ENCODE peak calls at places on chromosome 5, in six cellular contexts. One of them, this sample, is unnamed.

GRCh38 chr5:130136300-130136699 is 232.0 kb downstream of the CHSY3 start:
- DNase-seq in fibroblast of lung: peak
- DNase-seq in IMR-90: no peak
- DNase-seq in fibroblast of pulmonary artery: peak
- DNase-seq in psoas muscle: no peak
- DNase-seq in CD8-positive, alpha-beta T cell: no peak
- DNase-seq in this sample: no peak

GRCh38 chr5:169169786-169170185 is 131.2 kb downstream of the SLIT3 start:
- DNase-seq in fibroblast of lung: no peak
- DNase-seq in IMR-90: no peak
- DNase-seq in fibroblast of pulmonary artery: no peak
- DNase-seq in psoas muscle: no peak
- DNase-seq in CD8-positive, alpha-beta T cell: no peak
- DNase-seq in this sample: no peak

GRCh38 chr5:132058646-132059042 is 1.8 kb upstream of the IL3 start:
- DNase-seq in fibroblast of lung: no peak
- DNase-seq in IMR-90: no peak
- DNase-seq in fibroblast of pulmonary artery: no peak
- DNase-seq in psoas muscle: peak
- DNase-seq in CD8-positive, alpha-beta T cell: no peak
- DNase-seq in this sample: no peak

GRCh38 chr5:65808818-65809217 is 86.8 kb downstream of the NLN start:
- DNase-seq in fibroblast of lung: peak
- DNase-seq in IMR-90: peak
- DNase-seq in fibroblast of pulmonary artery: peak
- DNase-seq in psoas muscle: no peak
- DNase-seq in CD8-positive, alpha-beta T cell: no peak
- DNase-seq in this sample: no peak

GRCh38 chr5:155508673-155509072 is 495.1 kb downstream of the KIF4B start:
- DNase-seq in fibroblast of lung: no peak
- DNase-seq in IMR-90: no peak
- DNase-seq in fibroblast of pulmonary artery: no peak
- DNase-seq in psoas muscle: no peak
- DNase-seq in CD8-positive, alpha-beta T cell: no peak
- DNase-seq in this sample: no peak

GRCh38 chr5:148884339-148885020 is 58.1 kb downstream of the ADRB2 start:
- DNase-seq in fibroblast of lung: no peak
- DNase-seq in IMR-90: peak
- DNase-seq in fibroblast of pulmonary artery: no peak
- DNase-seq in psoas muscle: no peak
- DNase-seq in CD8-positive, alpha-beta T cell: no peak
- DNase-seq in this sample: no peak

GRCh38 chr5:87829214-87829551 is 416.5 kb upstream of the CCNH start:
- DNase-seq in fibroblast of lung: no peak
- DNase-seq in IMR-90: no peak
- DNase-seq in fibroblast of pulmonary artery: peak
- DNase-seq in psoas muscle: peak
- DNase-seq in CD8-positive, alpha-beta T cell: no peak
- DNase-seq in this sample: peak

GRCh38 chr5:51387854-51388320 is 4.6 kb downstream of the ISL1 start:
- DNase-seq in fibroblast of lung: no peak
- DNase-seq in IMR-90: no peak
- DNase-seq in fibroblast of pulmonary artery: no peak
- DNase-seq in psoas muscle: no peak
- DNase-seq in CD8-positive, alpha-beta T cell: no peak
- DNase-seq in this sample: peak

GRCh38 chr5:99033014-99033931 is 104.5 kb upstream of the CHD1 start:
- DNase-seq in fibroblast of lung: peak
- DNase-seq in IMR-90: peak
- DNase-seq in fibroblast of pulmonary artery: no peak
- DNase-seq in psoas muscle: no peak
- DNase-seq in CD8-positive, alpha-beta T cell: no peak
- DNase-seq in this sample: no peak

GRCh38 chr5:1511651-1512540 is 11.9 kb downstream of the LPCAT1 start:
- DNase-seq in fibroblast of lung: peak
- DNase-seq in IMR-90: peak
- DNase-seq in fibroblast of pulmonary artery: peak
- DNase-seq in psoas muscle: peak
- DNase-seq in CD8-positive, alpha-beta T cell: no peak
- DNase-seq in this sample: peak

GRCh38 chr5:180330810-180331646 is 22.1 kb downstream of the GFPT2 start:
- DNase-seq in fibroblast of lung: peak
- DNase-seq in IMR-90: peak
- DNase-seq in fibroblast of pulmonary artery: peak
- DNase-seq in psoas muscle: peak
- DNase-seq in CD8-positive, alpha-beta T cell: no peak
- DNase-seq in this sample: peak

GRCh38 chr5:168813179-168813968 is 234.2 kb upstream of the PANK3 start:
- DNase-seq in fibroblast of lung: no peak
- DNase-seq in IMR-90: no peak
- DNase-seq in fibroblast of pulmonary artery: no peak
- DNase-seq in psoas muscle: no peak
- DNase-seq in CD8-positive, alpha-beta T cell: no peak
- DNase-seq in this sample: no peak

GRCh38 chr5:109743770-109744212 is 54.1 kb downstream of the MAN2A1 start:
- DNase-seq in fibroblast of lung: peak
- DNase-seq in IMR-90: peak
- DNase-seq in fibroblast of pulmonary artery: peak
- DNase-seq in psoas muscle: no peak
- DNase-seq in CD8-positive, alpha-beta T cell: no peak
- DNase-seq in this sample: no peak

GRCh38 chr5:31496891-31497290 is 35.0 kb downstream of the DROSHA start:
- DNase-seq in fibroblast of lung: no peak
- DNase-seq in IMR-90: no peak
- DNase-seq in fibroblast of pulmonary artery: no peak
- DNase-seq in psoas muscle: no peak
- DNase-seq in CD8-positive, alpha-beta T cell: no peak
- DNase-seq in this sample: no peak

GRCh38 chr5:172407861-172408260 is 46.5 kb downstream of the SH3PXD2B start:
- DNase-seq in fibroblast of lung: peak
- DNase-seq in IMR-90: peak
- DNase-seq in fibroblast of pulmonary artery: peak
- DNase-seq in psoas muscle: no peak
- DNase-seq in CD8-positive, alpha-beta T cell: no peak
- DNase-seq in this sample: no peak

GRCh38 chr5:143217065-143217803 is 186.3 kb downstream of the NR3C1 start:
- DNase-seq in fibroblast of lung: peak
- DNase-seq in IMR-90: peak
- DNase-seq in fibroblast of pulmonary artery: peak
- DNase-seq in psoas muscle: no peak
- DNase-seq in CD8-positive, alpha-beta T cell: no peak
- DNase-seq in this sample: peak

DNA sequence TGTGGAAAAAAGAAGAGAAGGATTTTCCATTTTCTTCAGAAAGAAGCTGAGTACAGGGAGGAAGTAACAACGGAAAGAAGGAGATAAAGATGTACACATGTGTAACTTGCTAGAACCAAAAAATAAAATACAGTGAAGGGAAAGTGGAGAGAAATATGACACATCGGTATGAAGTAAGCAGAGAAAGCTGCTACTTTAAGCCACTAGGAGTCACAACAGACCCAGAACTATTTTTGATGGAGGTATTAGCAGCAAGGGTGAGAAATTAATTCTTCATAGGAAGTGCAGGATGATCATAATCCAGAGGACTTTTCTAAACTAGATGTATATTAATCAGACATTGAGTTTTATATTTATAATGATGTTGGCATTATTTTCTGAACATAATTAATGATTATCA is 88.5 kb downstream of the FAM174A start:
- DNase-seq in fibroblast of lung: peak
- DNase-seq in IMR-90: peak
- DNase-seq in fibroblast of pulmonary artery: peak
- DNase-seq in psoas muscle: no peak
- DNase-seq in CD8-positive, alpha-beta T cell: no peak
- DNase-seq in this sample: no peak
- TF ChIP-seq CTCF in fibroblast of lung: peak
- TF ChIP-seq CTCF in IMR-90: peak
- TF ChIP-seq CTCF in fibroblast of pulmonary artery: peak
- TF ChIP-seq CTCF in psoas muscle: peak
- TF ChIP-seq CTCF in CD8-positive, alpha-beta T cell: peak
- TF ChIP-seq CTCF in this sample: peak

DNA sequence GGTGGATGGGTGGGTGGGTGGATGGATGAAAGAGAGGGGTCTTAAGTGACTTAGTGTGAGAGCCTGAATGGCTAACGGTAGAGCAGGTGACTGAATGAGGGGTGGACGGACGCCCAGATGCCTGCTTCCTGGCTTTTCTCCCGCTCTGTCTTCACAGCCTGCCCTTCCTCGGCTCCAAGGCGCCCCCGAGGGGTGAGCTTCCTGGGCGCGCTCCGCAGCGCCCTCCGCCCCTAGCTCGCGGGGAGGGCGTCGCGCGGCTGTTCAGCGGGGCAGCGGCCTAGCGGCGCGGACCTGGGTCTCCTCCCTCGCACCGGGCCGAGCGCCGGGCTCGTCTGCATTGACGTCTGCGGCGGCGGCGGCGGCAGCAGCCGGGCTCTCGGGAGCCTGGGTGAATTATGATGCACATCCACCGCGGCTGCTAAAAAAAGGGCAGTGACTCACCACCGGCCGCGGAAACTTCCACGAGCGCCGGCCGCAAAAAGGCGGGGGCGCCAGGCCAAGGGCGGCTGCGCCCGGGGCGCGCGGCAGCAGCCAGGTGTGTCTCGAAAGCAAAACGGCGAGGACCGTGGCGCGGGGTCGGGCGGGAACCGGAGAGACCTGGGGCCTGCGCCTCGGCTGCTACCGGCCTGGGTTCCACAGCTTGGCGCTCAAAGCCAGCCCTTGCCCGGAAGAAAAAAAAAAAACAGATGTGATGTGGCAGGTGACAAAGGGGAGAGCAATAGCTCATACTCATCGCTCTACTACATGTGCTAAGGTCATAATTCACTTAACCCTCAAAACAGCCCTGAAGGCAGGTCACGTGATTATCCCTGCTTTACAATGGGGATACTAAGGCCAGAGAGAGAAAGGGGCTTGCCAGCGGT is 143.0 kb upstream of the ADRA1B start:
- DNase-seq in fibroblast of lung: peak
- DNase-seq in IMR-90: peak
- DNase-seq in fibroblast of pulmonary artery: peak
- DNase-seq in psoas muscle: peak
- DNase-seq in CD8-positive, alpha-beta T cell: peak
- DNase-seq in this sample: peak
- TF ChIP-seq CTCF in fibroblast of lung: no peak
- TF ChIP-seq CTCF in IMR-90: peak
- TF ChIP-seq CTCF in fibroblast of pulmonary artery: peak
- TF ChIP-seq CTCF in psoas muscle: no peak
- TF ChIP-seq CTCF in CD8-positive, alpha-beta T cell: no peak
- TF ChIP-seq CTCF in this sample: peak

GRCh38 chr5:151448038-151448985 is 909 bp downstream of the SLC36A1 start:
- DNase-seq in fibroblast of lung: peak
- DNase-seq in IMR-90: no peak
- DNase-seq in fibroblast of pulmonary artery: no peak
- DNase-seq in psoas muscle: no peak
- DNase-seq in CD8-positive, alpha-beta T cell: no peak
- DNase-seq in this sample: peak
- TF ChIP-seq CTCF in fibroblast of lung: peak
- TF ChIP-seq CTCF in IMR-90: no peak
- TF ChIP-seq CTCF in fibroblast of pulmonary artery: peak
- TF ChIP-seq CTCF in psoas muscle: no peak
- TF ChIP-seq CTCF in CD8-positive, alpha-beta T cell: no peak
- TF ChIP-seq CTCF in this sample: no peak

GRCh38 chr5:23996525-23996924 is 489.1 kb downstream of the PRDM9 start:
- DNase-seq in fibroblast of lung: no peak
- DNase-seq in IMR-90: no peak
- DNase-seq in fibroblast of pulmonary artery: no peak
- DNase-seq in psoas muscle: no peak
- DNase-seq in CD8-positive, alpha-beta T cell: no peak
- DNase-seq in this sample: no peak

GRCh38 chr5:23991406-23991805 is 484.0 kb downstream of the PRDM9 start:
- DNase-seq in fibroblast of lung: no peak
- DNase-seq in IMR-90: no peak
- DNase-seq in fibroblast of pulmonary artery: no peak
- DNase-seq in psoas muscle: no peak
- DNase-seq in CD8-positive, alpha-beta T cell: no peak
- DNase-seq in this sample: no peak

GRCh38 chr5:23994581-23995370 is 487.4 kb downstream of the PRDM9 start:
- DNase-seq in fibroblast of lung: no peak
- DNase-seq in IMR-90: no peak
- DNase-seq in fibroblast of pulmonary artery: no peak
- DNase-seq in psoas muscle: no peak
- DNase-seq in CD8-positive, alpha-beta T cell: no peak
- DNase-seq in this sample: no peak
- TF ChIP-seq CTCF in fibroblast of lung: no peak
- TF ChIP-seq CTCF in IMR-90: no peak
- TF ChIP-seq CTCF in fibroblast of pulmonary artery: no peak
- TF ChIP-seq CTCF in psoas muscle: no peak
- TF ChIP-seq CTCF in CD8-positive, alpha-beta T cell: no peak
- TF ChIP-seq CTCF in this sample: no peak

DNA sequence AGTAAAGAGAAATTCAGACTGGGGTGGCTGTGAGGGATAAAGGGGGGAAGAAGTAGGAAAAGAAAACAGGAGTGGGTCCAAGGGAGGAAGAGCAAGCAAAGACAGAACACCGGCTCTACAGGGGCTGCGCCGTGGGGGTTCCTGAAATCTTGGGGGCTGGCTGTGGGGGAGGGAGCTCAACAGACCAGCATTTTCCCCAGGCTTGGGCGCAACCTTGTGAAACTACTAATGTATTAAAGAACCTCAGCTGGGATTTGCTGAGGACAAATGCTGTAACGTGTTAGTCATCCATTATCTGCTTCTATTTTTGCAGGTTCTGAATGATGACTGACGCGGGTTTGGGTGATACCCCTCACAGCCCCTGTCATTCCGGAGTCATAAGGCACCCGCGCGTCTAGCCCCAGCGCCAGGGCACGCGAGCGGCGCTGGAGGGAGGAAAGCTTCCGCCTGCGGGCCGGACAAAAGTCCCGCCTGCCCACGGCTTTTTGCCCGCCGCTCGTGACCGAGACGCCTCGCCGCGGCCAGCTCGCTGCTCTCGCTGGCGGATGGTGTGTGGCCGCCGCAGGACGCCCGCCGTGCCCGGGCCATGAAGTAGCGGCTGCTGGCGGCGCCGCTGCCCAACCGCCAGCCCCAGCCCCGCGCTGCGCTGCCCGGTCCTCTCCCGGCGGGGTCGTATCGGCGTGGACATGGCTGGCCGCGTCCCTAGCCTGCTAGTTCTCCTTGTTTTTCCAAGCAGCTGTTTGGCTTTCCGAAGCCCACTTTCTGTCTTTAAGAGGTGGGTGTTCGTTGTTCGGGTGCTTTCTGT is 110.6 kb downstream of the PAM start:
- DNase-seq in fibroblast of lung: peak
- DNase-seq in IMR-90: peak
- DNase-seq in fibroblast of pulmonary artery: peak
- DNase-seq in psoas muscle: peak
- DNase-seq in CD8-positive, alpha-beta T cell: no peak
- DNase-seq in this sample: peak
- TF ChIP-seq CTCF in fibroblast of lung: no peak
- TF ChIP-seq CTCF in IMR-90: no peak
- TF ChIP-seq CTCF in fibroblast of pulmonary artery: no peak
- TF ChIP-seq CTCF in psoas muscle: no peak
- TF ChIP-seq CTCF in CD8-positive, alpha-beta T cell: no peak
- TF ChIP-seq CTCF in this sample: no peak

GRCh38 chr5:72776684-72777083 is 39.8 kb upstream of the TNPO1 start:
- DNase-seq in fibroblast of lung: no peak
- DNase-seq in IMR-90: no peak
- DNase-seq in fibroblast of pulmonary artery: no peak
- DNase-seq in psoas muscle: no peak
- DNase-seq in CD8-positive, alpha-beta T cell: no peak
- DNase-seq in this sample: no peak

GRCh38 chr5:72783354-72783753 is 33.1 kb upstream of the TNPO1 start:
- DNase-seq in fibroblast of lung: no peak
- DNase-seq in IMR-90: no peak
- DNase-seq in fibroblast of pulmonary artery: no peak
- DNase-seq in psoas muscle: no peak
- DNase-seq in CD8-positive, alpha-beta T cell: no peak
- DNase-seq in this sample: no peak

GRCh38 chr5:72784129-72784528 is 32.3 kb upstream of the TNPO1 start:
- DNase-seq in fibroblast of lung: no peak
- DNase-seq in IMR-90: no peak
- DNase-seq in fibroblast of pulmonary artery: no peak
- DNase-seq in psoas muscle: no peak
- DNase-seq in CD8-positive, alpha-beta T cell: no peak
- DNase-seq in this sample: no peak

GRCh38 chr5:72779520-72779919 is 36.9 kb upstream of the TNPO1 start:
- DNase-seq in fibroblast of lung: no peak
- DNase-seq in IMR-90: no peak
- DNase-seq in fibroblast of pulmonary artery: no peak
- DNase-seq in psoas muscle: no peak
- DNase-seq in CD8-positive, alpha-beta T cell: no peak
- DNase-seq in this sample: no peak
- TF ChIP-seq CTCF in fibroblast of lung: no peak
- TF ChIP-seq CTCF in IMR-90: no peak
- TF ChIP-seq CTCF in fibroblast of pulmonary artery: no peak
- TF ChIP-seq CTCF in psoas muscle: no peak
- TF ChIP-seq CTCF in CD8-positive, alpha-beta T cell: no peak
- TF ChIP-seq CTCF in this sample: no peak

This sample was measured in Calu3.